ENCODE peak calls at places on chromosomes 1 and 21, in five cellular contexts. L is psoas muscle, I is suprapubic skin, O is heart left ventricle, A is lower leg skin. W is an unnamed sample.

GRCh38 chr1:7558481-7558880 is 212.6 kb upstream of the VAMP3 start:
- DNase-seq in I (no peak), L (no peak), O (peak), A (no peak), W (no peak)

GRCh38 chr1:206887701-206888100 is 9.5 kb upstream of the IL24 start:
- DNase-seq in L (no peak), A (no peak), O (no peak), I (no peak), W (no peak)

GRCh38 chr1:240107058-240107684 is 15.5 kb downstream of the FMN2 start:
- DNase-seq in L (no peak), I (no peak), O (no peak), A (no peak), W (peak)

GRCh38 chr1:26692793-26693490 is 2.9 kb upstream of the ARID1A start:
- DNase-seq in L (peak), I (peak), O (peak), A (peak), W (peak)

GRCh38 chr21:34807881-34808568 is 139.2 kb downstream of the CLIC6 start:
- DNase-seq in I (peak), L (no peak), O (peak), A (peak), W (peak)

GRCh38 chr1:222976453-222976852 is 161.6 kb downstream of the DISP1 start:
- DNase-seq in O (no peak), A (no peak), L (no peak), I (no peak), W (no peak)

GRCh38 chr1:20215716-20216115 is 29.4 kb upstream of the PLA2G2C start:
- DNase-seq in I (no peak), A (no peak), L (no peak), O (no peak), W (no peak)

GRCh38 chr1:207027221-207027777 is 5.3 kb downstream of the C1orf116 start:
- DNase-seq in A (peak), O (no peak), L (no peak), I (no peak), W (no peak)

GRCh38 chr1:47515390-47515789 is 77.5 kb downstream of the FOXD2 start:
- DNase-seq in O (no peak), L (no peak), I (peak), A (no peak), W (no peak)

GRCh38 chr1:96756789-96757188 is 35.2 kb downstream of the PTBP2 start:
- DNase-seq in O (no peak), A (no peak), I (no peak), L (no peak), W (no peak)

GRCh38 chr21:42666918-42667317 is 13.5 kb downstream of the PDE9A start:
- DNase-seq in O (no peak), L (no peak), I (no peak), A (no peak), W (no peak)

GRCh38 chr21:44405948-44406872 is 49.1 kb upstream of the LRRC3 start:
- DNase-seq in O (no peak), A (no peak), L (no peak), I (no peak), W (no peak)

GRCh38 chr1:59046134-59046533 is 250.8 kb upstream of the FGGY start:
- DNase-seq in L (no peak), I (no peak), O (no peak), A (no peak), W (no peak)

GRCh38 chr1:16984717-16985116 is 4.3 kb upstream of the MFAP2 start:
- DNase-seq in L (peak), A (peak), I (peak), O (peak), W (no peak)

GRCh38 chr1:89809556-89809955 is 11.3 kb upstream of the LRRC8D start:
- DNase-seq in A (no peak), I (no peak), L (no peak), O (no peak), W (no peak)

GRCh38 chr1:156025873-156026272 is 5.1 kb upstream of the SSR2 start:
- DNase-seq in A (no peak), O (peak), I (no peak), L (no peak), W (no peak)

GRCh38 chr1:240232548-240232947 is 140.9 kb downstream of the FMN2 start:
- DNase-seq in L (no peak), O (no peak), I (no peak), A (no peak), W (no peak)

GRCh38 chr1:67393240-67393639 is 37.0 kb downstream of the SERBP1 start:
- DNase-seq in A (peak), O (peak), I (no peak), L (peak), W (no peak)

GRCh38 chr1:155016231-155016831 is 13.7 kb downstream of the ZBTB7B start:
- DNase-seq in I (no peak), O (no peak), L (no peak), A (no peak), W (no peak)

GRCh38 chr1:86018311-86018923 is 138.2 kb downstream of the COL24A1 start:
- DNase-seq in A (no peak), I (no peak), L (no peak), O (no peak), W (no peak)

GRCh38 chr1:233081686-233082085 is 131.3 kb downstream of the NTPCR start:
- DNase-seq in A (no peak), I (no peak), L (no peak), O (no peak), W (peak)

GRCh38 chr1:109482796-109483638 is 688 bp upstream of the ATXN7L2 start:
- DNase-seq in A (no peak), O (peak), L (peak), I (peak), W (no peak)
- TF ChIP-seq CTCF in A (no peak), O (no peak), L (no peak), I (no peak), W (no peak)

GRCh38 chr1:31029031-31029430 is 36.5 kb downstream of the PUM1 start:
- DNase-seq in I (no peak), O (no peak), A (no peak), L (no peak), W (no peak)
- H3K4me3 ChIP-seq in I (no peak), O (no peak), A (no peak), L (no peak), W (no peak)

GRCh38 chr21:46411691-46412090 is 47.0 kb upstream of the DIP2A start:
- DNase-seq in L (peak), I (no peak), O (no peak), A (no peak), W (no peak)

GRCh38 chr21:46411236-46411635 is 47.5 kb upstream of the DIP2A start:
- DNase-seq in I (no peak), A (no peak), L (peak), O (no peak), W (no peak)

GRCh38 chr21:46414965-46415275 is 43.8 kb upstream of the DIP2A start:
- DNase-seq in A (no peak), L (peak), O (no peak), I (no peak), W (no peak)

GRCh38 chr21:46412521-46413364 is 45.9 kb upstream of the DIP2A start:
- DNase-seq in L (peak), I (no peak), O (no peak), A (no peak), W (no peak)

GRCh38 chr21:46413365-46413696 is 45.4 kb upstream of the DIP2A start:
- DNase-seq in I (no peak), O (no peak), L (peak), A (no peak), W (no peak)
- TF ChIP-seq CTCF in I (no peak), O (no peak), L (no peak), A (no peak), W (no peak)

DNA sequence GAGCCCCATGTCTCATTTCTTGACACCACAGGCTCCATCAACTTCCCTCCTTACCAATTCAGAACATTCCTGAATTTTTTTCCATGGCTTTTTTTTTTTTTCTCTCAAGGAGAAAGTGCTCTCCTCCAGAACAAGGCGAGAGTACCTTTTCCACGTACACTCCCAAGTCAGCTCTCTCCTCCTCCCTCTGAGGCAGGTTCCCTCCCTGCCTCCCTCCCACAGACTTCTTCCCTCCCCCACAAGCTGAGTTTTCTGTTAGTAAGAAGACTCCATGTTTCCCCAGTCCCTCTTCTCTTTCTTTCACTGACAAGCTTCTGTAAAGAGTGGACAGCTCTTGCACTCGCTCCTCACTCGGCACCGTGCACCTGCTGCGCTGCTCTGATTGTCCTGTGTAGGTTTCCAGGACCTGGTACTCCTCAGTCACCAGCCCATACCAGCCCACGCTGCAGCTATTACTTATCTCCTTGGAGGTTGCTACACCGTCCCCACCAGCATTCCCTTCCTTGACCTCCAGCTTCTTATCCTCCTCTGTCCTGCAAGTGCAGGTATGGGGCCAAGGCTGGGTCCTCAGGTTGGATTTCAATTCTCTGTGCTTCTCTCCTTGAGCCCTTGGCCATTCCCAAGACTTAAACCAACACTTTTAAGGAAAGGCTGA is 3.8 kb downstream of the TRAF5 start:
- DNase-seq in A (no peak), L (no peak), I (no peak), O (no peak), W (no peak)
- H3K4me3 ChIP-seq in A (no peak), L (no peak), I (no peak), O (no peak), W (no peak)

GRCh38 chr1:46248122-46248920 is 758 bp downstream of the RAD54L start:
- DNase-seq in I (peak), A (peak), O (peak), L (peak), W (no peak)
- TF ChIP-seq CTCF in I (no peak), A (no peak), O (no peak), L (no peak), W (peak)

GRCh38 chr1:39270368-39270767 is 65.9 kb downstream of the MACF1 start:
- DNase-seq in L (no peak), A (no peak), O (no peak), I (no peak), W (no peak)

GRCh38 chr1:39269791-39270342 is 65.4 kb downstream of the MACF1 start:
- DNase-seq in L (no peak), A (no peak), I (no peak), O (no peak), W (no peak)

GRCh38 chr1:39269349-39269748 is 64.9 kb downstream of the MACF1 start:
- DNase-seq in L (no peak), A (no peak), I (no peak), O (no peak), W (no peak)

GRCh38 chr1:39268112-39268581 is 63.7 kb downstream of the MACF1 start:
- DNase-seq in L (no peak), I (no peak), A (peak), O (peak), W (peak)

GRCh38 chr1:39268906-39269305 is 64.4 kb downstream of the MACF1 start:
- DNase-seq in I (no peak), O (no peak), A (no peak), L (no peak), W (no peak)
- H3K4me3 ChIP-seq in I (peak), O (peak), A (no peak), L (peak), W (peak)

GRCh38 chr1:29398431-29398830 is 162.1 kb downstream of the PTPRU start:
- DNase-seq in A (no peak), I (no peak), O (no peak), L (no peak), W (no peak)

GRCh38 chr1:29397256-29397590 is 160.9 kb downstream of the PTPRU start:
- DNase-seq in L (no peak), I (no peak), O (no peak), A (no peak), W (no peak)

GRCh38 chr1:29397981-29398380 is 161.7 kb downstream of the PTPRU start:
- DNase-seq in O (no peak), A (no peak), L (no peak), I (no peak), W (no peak)

GRCh38 chr1:29395724-29396437 is 159.6 kb downstream of the PTPRU start:
- DNase-seq in L (no peak), O (no peak), A (no peak), I (no peak), W (no peak)

DNA sequence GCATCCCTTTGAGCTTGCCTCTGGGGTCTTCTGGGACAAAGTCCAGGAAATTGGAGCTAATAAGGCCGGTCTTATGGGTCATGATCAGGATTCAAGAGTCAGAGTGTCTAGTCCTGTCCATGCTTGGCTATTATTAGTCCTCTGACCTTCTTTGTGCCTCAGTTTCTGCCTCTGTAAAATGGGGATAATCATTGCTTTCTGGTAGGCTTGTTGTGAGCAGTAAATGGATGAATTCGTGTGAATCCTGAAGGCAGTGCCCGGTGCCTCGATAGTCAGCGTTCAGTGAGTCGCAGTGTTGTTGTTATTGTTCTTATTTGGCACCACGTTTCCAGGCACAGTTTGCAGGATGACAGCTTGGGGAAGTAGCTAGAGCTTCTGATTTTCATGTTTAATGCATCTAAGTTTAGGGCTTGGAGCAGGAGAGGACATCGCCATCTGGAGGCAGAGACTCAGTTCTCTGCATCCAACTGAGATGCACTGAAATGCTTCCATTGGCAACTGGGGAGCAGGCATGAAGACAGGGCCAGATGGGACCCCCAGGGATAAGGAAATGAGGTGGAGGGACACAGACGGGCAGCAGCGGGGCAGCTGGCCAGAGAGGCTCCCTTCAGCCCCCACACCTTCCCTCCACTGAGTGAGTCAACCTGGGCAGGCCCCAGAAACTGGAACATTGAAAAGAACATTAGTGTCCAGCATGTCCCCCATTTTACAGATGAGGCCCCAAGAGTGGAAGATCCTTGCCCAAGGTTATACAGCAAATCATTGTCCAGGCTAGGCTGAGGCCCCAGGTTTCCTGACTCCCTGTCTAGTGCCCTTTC is 160.3 kb downstream of the PTPRU start:
- DNase-seq in L (no peak), O (no peak), A (no peak), I (no peak), W (no peak)
- TF ChIP-seq CTCF in L (no peak), O (no peak), A (no peak), I (no peak), W (peak)

GRCh38 chr1:12380316-12381249 is 150.8 kb downstream of the VPS13D start:
- DNase-seq in A (no peak), O (no peak), L (no peak), I (no peak), W (no peak)
- H3K4me3 ChIP-seq in A (no peak), O (no peak), L (no peak), I (no peak), W (no peak)